ENCODE peak calls at places on chromosomes 16 and 17, in seven cellular contexts. One of them, this sample, is unnamed.

GRCh38 chr16:25747160-25747758 is 55.5 kb downstream of the HS3ST4 start:
- DNase-seq in neural progenitor cell: peak; percentile 71
- DNase-seq in adrenal gland: no peak
- DNase-seq in tibial nerve: no peak
- DNase-seq in astrocyte: no peak
- DNase-seq in MM.1S: peak; percentile 26
- DNase-seq in OCI-LY7: peak; percentile 13
- DNase-seq in this sample: no peak

GRCh38 chr16:77553130-77553529 is 118.3 kb upstream of the ADAMTS18 start:
- DNase-seq in neural progenitor cell: no peak
- DNase-seq in adrenal gland: no peak
- DNase-seq in tibial nerve: no peak
- DNase-seq in astrocyte: no peak
- DNase-seq in MM.1S: no peak
- DNase-seq in OCI-LY7: no peak
- DNase-seq in this sample: no peak

GRCh38 chr17:73493212-73493814 is 150.9 kb downstream of the SDK2 start:
- DNase-seq in neural progenitor cell: no peak
- DNase-seq in adrenal gland: no peak
- DNase-seq in tibial nerve: no peak
- DNase-seq in astrocyte: no peak
- DNase-seq in MM.1S: no peak
- DNase-seq in OCI-LY7: no peak
- DNase-seq in this sample: no peak

GRCh38 chr16:79843631-79844043 is 243.1 kb upstream of the MAF start:
- DNase-seq in neural progenitor cell: no peak
- DNase-seq in adrenal gland: no peak
- DNase-seq in tibial nerve: no peak
- DNase-seq in astrocyte: no peak
- DNase-seq in MM.1S: no peak
- DNase-seq in OCI-LY7: no peak
- DNase-seq in this sample: no peak

GRCh38 chr16:75971334-75971733 is 245.0 kb upstream of the CPHXL start:
- DNase-seq in neural progenitor cell: no peak
- DNase-seq in adrenal gland: no peak
- DNase-seq in tibial nerve: no peak
- DNase-seq in astrocyte: no peak
- DNase-seq in MM.1S: no peak
- DNase-seq in OCI-LY7: no peak
- DNase-seq in this sample: no peak

GRCh38 chr16:48462146-48462740 is 77.0 kb upstream of the SIAH1 start:
- DNase-seq in neural progenitor cell: no peak
- DNase-seq in adrenal gland: no peak
- DNase-seq in tibial nerve: no peak
- DNase-seq in astrocyte: peak; percentile 50
- DNase-seq in MM.1S: no peak
- DNase-seq in OCI-LY7: no peak
- DNase-seq in this sample: no peak

GRCh38 chr17:80245566-80246265 is 14.9 kb upstream of the RNF213 start:
- DNase-seq in neural progenitor cell: no peak
- DNase-seq in adrenal gland: no peak
- DNase-seq in tibial nerve: no peak
- DNase-seq in astrocyte: no peak
- DNase-seq in MM.1S: no peak
- DNase-seq in OCI-LY7: no peak
- DNase-seq in this sample: no peak

GRCh38 chr16:14539156-14539555 is 90.9 kb downstream of the PARN start:
- DNase-seq in neural progenitor cell: peak; percentile 43
- DNase-seq in adrenal gland: no peak
- DNase-seq in tibial nerve: no peak
- DNase-seq in astrocyte: no peak
- DNase-seq in MM.1S: no peak
- DNase-seq in OCI-LY7: no peak
- DNase-seq in this sample: no peak

GRCh38 chr16:15031596-15031995 is 24.3 kb downstream of the NTAN1 start:
- DNase-seq in neural progenitor cell: no peak
- DNase-seq in adrenal gland: no peak
- DNase-seq in tibial nerve: no peak
- DNase-seq in astrocyte: no peak
- DNase-seq in MM.1S: no peak
- DNase-seq in OCI-LY7: no peak
- DNase-seq in this sample: no peak

GRCh38 chr17:66557886-66558285 is 255.5 kb downstream of the PRKCA start:
- DNase-seq in neural progenitor cell: no peak
- DNase-seq in adrenal gland: no peak
- DNase-seq in tibial nerve: no peak
- DNase-seq in astrocyte: no peak
- DNase-seq in MM.1S: no peak
- DNase-seq in OCI-LY7: no peak
- DNase-seq in this sample: no peak

GRCh38 chr17:65346166-65346565 is 209.0 kb downstream of the RGS9 start:
- DNase-seq in neural progenitor cell: no peak
- DNase-seq in adrenal gland: no peak
- DNase-seq in tibial nerve: no peak
- DNase-seq in astrocyte: peak; percentile 49
- DNase-seq in MM.1S: no peak
- DNase-seq in OCI-LY7: no peak
- DNase-seq in this sample: no peak

GRCh38 chr17:7572588-7573323 is 6.7 kb upstream of the CD68 start:
- DNase-seq in neural progenitor cell: peak; percentile 99
- DNase-seq in adrenal gland: peak; percentile 100
- DNase-seq in tibial nerve: peak; percentile 99
- DNase-seq in astrocyte: peak; percentile 98
- DNase-seq in MM.1S: peak; percentile 100
- DNase-seq in OCI-LY7: peak; percentile 99
- DNase-seq in this sample: peak; percentile 99
- TF ChIP-seq CTCF in neural progenitor cell: no peak
- TF ChIP-seq CTCF in adrenal gland: peak; percentile 7
- TF ChIP-seq CTCF in tibial nerve: peak; percentile 48
- TF ChIP-seq CTCF in astrocyte: no peak
- TF ChIP-seq CTCF in MM.1S: no peak
- TF ChIP-seq CTCF in OCI-LY7: no peak
- TF ChIP-seq CTCF in this sample: no peak

GRCh38 chr17:27800522-27800921 is at the start of gene NOS2:
- DNase-seq in neural progenitor cell: no peak
- DNase-seq in adrenal gland: no peak
- DNase-seq in tibial nerve: no peak
- DNase-seq in astrocyte: no peak
- DNase-seq in MM.1S: no peak
- DNase-seq in OCI-LY7: no peak
- DNase-seq in this sample: peak; percentile 38
- H3K27ac ChIP-seq in neural progenitor cell: no peak within 1 kb of the TSS
- H3K27ac ChIP-seq in adrenal gland: no peak within 1 kb of the TSS
- H3K27ac ChIP-seq in tibial nerve: no peak within 1 kb of the TSS
- H3K27ac ChIP-seq in astrocyte: no peak within 1 kb of the TSS
- H3K27ac ChIP-seq in MM.1S: no peak within 1 kb of the TSS
- H3K27ac ChIP-seq in OCI-LY7: no peak within 1 kb of the TSS
- H3K27ac ChIP-seq in this sample: no peak within 1 kb of the TSS

DNA sequence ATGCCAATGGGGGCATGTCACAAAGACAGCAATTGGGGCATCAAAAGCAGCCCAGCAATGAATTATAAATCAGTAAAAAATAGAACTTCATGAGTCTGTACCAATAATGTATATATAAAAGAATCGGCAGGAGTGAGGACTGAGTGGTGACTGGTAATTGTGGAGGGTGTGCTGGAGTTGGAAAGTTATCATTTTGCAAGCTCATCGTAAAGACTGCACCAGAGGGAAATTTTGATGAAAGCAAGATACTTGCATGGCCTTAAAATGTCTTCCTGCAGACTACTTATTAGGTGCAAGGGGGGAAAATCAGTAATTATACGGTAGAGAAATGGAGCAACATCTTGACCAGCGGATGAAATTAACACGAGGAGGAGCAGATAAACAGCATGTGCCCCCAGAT is 138.9 kb downstream of the AATF start:
- DNase-seq in neural progenitor cell: no peak
- DNase-seq in adrenal gland: no peak
- DNase-seq in tibial nerve: no peak
- DNase-seq in astrocyte: no peak
- DNase-seq in MM.1S: no peak
- DNase-seq in OCI-LY7: no peak
- DNase-seq in this sample: no peak
- H3K36me3 ChIP-seq in neural progenitor cell: peaks cover 8% of the 10 kb centered on the region
- H3K36me3 ChIP-seq in adrenal gland: peaks cover 24% of the 10 kb centered on the region
- H3K36me3 ChIP-seq in tibial nerve: peaks cover 64% of the 10 kb centered on the region
- H3K36me3 ChIP-seq in astrocyte: peaks cover 21% of the 10 kb centered on the region
- H3K36me3 ChIP-seq in MM.1S: no peaks in the 10 kb centered on the region
- H3K36me3 ChIP-seq in OCI-LY7: peaks cover 61% of the 10 kb centered on the region
- H3K36me3 ChIP-seq in this sample: peaks cover 37% of the 10 kb centered on the region

DNA sequence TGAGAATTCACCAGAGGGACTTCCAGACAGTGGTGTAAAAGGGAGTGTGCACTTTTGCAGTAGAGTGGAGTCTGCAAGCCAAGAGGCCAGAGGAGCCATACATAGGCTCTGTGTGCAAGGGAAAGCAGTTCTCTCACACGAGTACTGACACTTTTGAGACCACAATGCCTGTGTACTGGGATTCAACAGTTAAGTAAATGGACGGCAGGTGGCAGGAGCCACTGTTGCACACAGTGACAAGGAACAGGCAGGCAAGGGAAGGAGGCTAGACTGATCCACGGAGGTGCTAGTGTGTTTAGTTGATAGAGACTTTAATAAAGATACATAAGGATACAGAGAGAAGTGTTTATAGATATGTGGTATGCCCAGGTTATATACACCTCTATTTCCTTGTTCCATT is 67.0 kb downstream of the MPRIP start:
- DNase-seq in neural progenitor cell: no peak
- DNase-seq in adrenal gland: no peak
- DNase-seq in tibial nerve: no peak
- DNase-seq in astrocyte: no peak
- DNase-seq in MM.1S: no peak
- DNase-seq in OCI-LY7: peak; percentile 21
- DNase-seq in this sample: no peak
- TF ChIP-seq CTCF in neural progenitor cell: no peak
- TF ChIP-seq CTCF in adrenal gland: no peak
- TF ChIP-seq CTCF in tibial nerve: no peak
- TF ChIP-seq CTCF in astrocyte: no peak
- TF ChIP-seq CTCF in MM.1S: no peak
- TF ChIP-seq CTCF in OCI-LY7: peak; percentile 33
- TF ChIP-seq CTCF in this sample: no peak

GRCh38 chr17:59278401-59278800 is 53.1 kb upstream of the YPEL2 start:
- DNase-seq in neural progenitor cell: no peak
- DNase-seq in adrenal gland: no peak
- DNase-seq in tibial nerve: no peak
- DNase-seq in astrocyte: no peak
- DNase-seq in MM.1S: no peak
- DNase-seq in OCI-LY7: no peak
- DNase-seq in this sample: no peak
- H3K27ac ChIP-seq in neural progenitor cell: no peak overlapping the region
- H3K27ac ChIP-seq in adrenal gland: no peak overlapping the region
- H3K27ac ChIP-seq in tibial nerve: peak overlapping the region; percentile 37
- H3K27ac ChIP-seq in astrocyte: no peak overlapping the region
- H3K27ac ChIP-seq in MM.1S: no peak overlapping the region
- H3K27ac ChIP-seq in OCI-LY7: no peak overlapping the region
- H3K27ac ChIP-seq in this sample: no peak overlapping the region

GRCh38 chr17:4405038-4405669 is 28.6 kb upstream of the SPNS3 start:
- DNase-seq in neural progenitor cell: no peak
- DNase-seq in adrenal gland: no peak
- DNase-seq in tibial nerve: no peak
- DNase-seq in astrocyte: no peak
- DNase-seq in MM.1S: no peak
- DNase-seq in OCI-LY7: peak; percentile 62
- DNase-seq in this sample: peak; percentile 35
- H3K36me3 ChIP-seq in neural progenitor cell: no peaks in the 10 kb centered on the region
- H3K36me3 ChIP-seq in adrenal gland: no peaks in the 10 kb centered on the region
- H3K36me3 ChIP-seq in tibial nerve: no peaks in the 10 kb centered on the region
- H3K36me3 ChIP-seq in astrocyte: no peaks in the 10 kb centered on the region
- H3K36me3 ChIP-seq in MM.1S: no peaks in the 10 kb centered on the region
- H3K36me3 ChIP-seq in OCI-LY7: no peaks in the 10 kb centered on the region
- H3K36me3 ChIP-seq in this sample: no peaks in the 10 kb centered on the region

GRCh38 chr16:3113765-3114479 is 1.5 kb downstream of the ZNF205 start:
- DNase-seq in neural progenitor cell: no peak
- DNase-seq in adrenal gland: no peak
- DNase-seq in tibial nerve: no peak
- DNase-seq in astrocyte: no peak
- DNase-seq in MM.1S: no peak
- DNase-seq in OCI-LY7: no peak
- DNase-seq in this sample: no peak

GRCh38 chr16:3118204-3118790 is 5.9 kb downstream of the ZNF205 start:
- DNase-seq in neural progenitor cell: no peak
- DNase-seq in adrenal gland: no peak
- DNase-seq in tibial nerve: no peak
- DNase-seq in astrocyte: no peak
- DNase-seq in MM.1S: no peak
- DNase-seq in OCI-LY7: no peak
- DNase-seq in this sample: no peak

GRCh38 chr16:3112881-3113574 is 642 bp downstream of the ZNF205 start:
- DNase-seq in neural progenitor cell: no peak
- DNase-seq in adrenal gland: no peak
- DNase-seq in tibial nerve: no peak
- DNase-seq in astrocyte: no peak
- DNase-seq in MM.1S: no peak
- DNase-seq in OCI-LY7: no peak
- DNase-seq in this sample: peak; percentile 25

GRCh38 chr16:3115011-3115410 is 2.6 kb downstream of the ZNF205 start:
- DNase-seq in neural progenitor cell: no peak
- DNase-seq in adrenal gland: peak; percentile 79
- DNase-seq in tibial nerve: no peak
- DNase-seq in astrocyte: no peak
- DNase-seq in MM.1S: no peak
- DNase-seq in OCI-LY7: no peak
- DNase-seq in this sample: no peak

DNA sequence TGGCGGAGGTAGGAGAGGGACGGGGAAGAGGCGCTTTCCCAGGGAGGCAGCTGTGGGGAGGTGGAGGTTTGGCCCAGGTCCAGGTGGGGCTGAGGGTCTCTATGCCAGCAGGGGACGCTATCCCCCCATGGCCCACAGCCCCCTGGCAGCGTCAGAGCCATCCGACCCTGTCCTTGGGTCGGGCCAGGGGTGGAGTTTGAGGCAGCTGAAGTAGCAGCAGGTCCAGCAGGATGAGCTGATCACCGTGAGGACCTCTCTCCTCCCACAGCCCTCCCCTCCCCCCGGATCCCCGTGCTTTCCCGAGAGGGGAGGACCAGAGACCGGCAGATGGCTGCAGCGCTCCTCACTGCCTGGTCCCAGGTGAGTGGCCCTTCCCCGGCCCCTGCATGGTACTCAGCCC is 3.2 kb downstream of the ZNF205 start:
- DNase-seq in neural progenitor cell: no peak
- DNase-seq in adrenal gland: no peak
- DNase-seq in tibial nerve: no peak
- DNase-seq in astrocyte: no peak
- DNase-seq in MM.1S: no peak
- DNase-seq in OCI-LY7: no peak
- DNase-seq in this sample: peak; percentile 90
- TF ChIP-seq CTCF in neural progenitor cell: peak; percentile 13
- TF ChIP-seq CTCF in adrenal gland: no peak
- TF ChIP-seq CTCF in tibial nerve: no peak
- TF ChIP-seq CTCF in astrocyte: no peak
- TF ChIP-seq CTCF in MM.1S: no peak
- TF ChIP-seq CTCF in OCI-LY7: peak; percentile 53
- TF ChIP-seq CTCF in this sample: peak; percentile 83

GRCh38 chr17:76848670-76849069 is 19.5 kb upstream of the MGAT5B start:
- DNase-seq in neural progenitor cell: no peak
- DNase-seq in adrenal gland: no peak
- DNase-seq in tibial nerve: no peak
- DNase-seq in astrocyte: no peak
- DNase-seq in MM.1S: no peak
- DNase-seq in OCI-LY7: no peak
- DNase-seq in this sample: no peak
- H3K27ac ChIP-seq in neural progenitor cell: no peak overlapping the region
- H3K27ac ChIP-seq in adrenal gland: no peak overlapping the region
- H3K27ac ChIP-seq in tibial nerve: no peak overlapping the region
- H3K27ac ChIP-seq in astrocyte: no peak overlapping the region
- H3K27ac ChIP-seq in MM.1S: no peak overlapping the region
- H3K27ac ChIP-seq in OCI-LY7: no peak overlapping the region
- H3K27ac ChIP-seq in this sample: no peak overlapping the region

GRCh38 chr17:4548061-4548461 is 7.1 kb downstream of the MYBBP1A start:
- DNase-seq in neural progenitor cell: no peak
- DNase-seq in adrenal gland: no peak
- DNase-seq in tibial nerve: no peak
- DNase-seq in astrocyte: no peak
- DNase-seq in MM.1S: no peak
- DNase-seq in OCI-LY7: no peak
- DNase-seq in this sample: no peak
- H3K36me3 ChIP-seq in neural progenitor cell: no peaks in the 10 kb centered on the region
- H3K36me3 ChIP-seq in adrenal gland: peaks cover 94% of the 10 kb centered on the region
- H3K36me3 ChIP-seq in tibial nerve: peaks cover 100% of the 10 kb centered on the region
- H3K36me3 ChIP-seq in astrocyte: peaks cover 21% of the 10 kb centered on the region
- H3K36me3 ChIP-seq in MM.1S: peaks cover 3% of the 10 kb centered on the region
- H3K36me3 ChIP-seq in OCI-LY7: peaks cover 95% of the 10 kb centered on the region
- H3K36me3 ChIP-seq in this sample: peaks cover 71% of the 10 kb centered on the region